ENCODE peak calls at places on chromosomes 4 and X, in ten cellular contexts. One of them, this sample, is unnamed. For H3K36me3, the result is how much of the 10 kb centered on the place peaks cover.

GRCh38 chr4:84573738-84574720 is 8.9 kb upstream of the CDS1 start:
- DNase-seq in H7: no peak
- DNase-seq in left ventricle myocardium inferior: no peak
- DNase-seq in bronchial epithelial cell: peak
- DNase-seq in Peyer's patch: no peak
- DNase-seq in SK-N-SH: no peak
- DNase-seq in tibial artery: no peak
- DNase-seq in thyroid gland: no peak
- DNase-seq in Karpas-422: no peak
- DNase-seq in SJCRH30: no peak
- DNase-seq in this sample: no peak

GRCh38 chr4:73872331-73873108 is 3.3 kb downstream of the CXCL1 start:
- DNase-seq in bronchial epithelial cell: peak
- DNase-seq in SJCRH30: no peak
- DNase-seq in Peyer's patch: no peak
- DNase-seq in tibial artery: no peak
- DNase-seq in Karpas-422: no peak
- DNase-seq in SK-N-SH: no peak
- DNase-seq in H7: no peak
- DNase-seq in left ventricle myocardium inferior: no peak
- DNase-seq in thyroid gland: no peak
- DNase-seq in this sample: no peak

GRCh38 chrX:68647156-68647957 is at the start of gene STARD8:
- DNase-seq in SJCRH30: peak
- DNase-seq in Peyer's patch: no peak
- DNase-seq in Karpas-422: no peak
- DNase-seq in bronchial epithelial cell: no peak
- DNase-seq in tibial artery: no peak
- DNase-seq in H7: peak
- DNase-seq in left ventricle myocardium inferior: peak
- DNase-seq in SK-N-SH: peak
- DNase-seq in thyroid gland: peak
- DNase-seq in this sample: peak

GRCh38 chrX:7145454-7145853 is 2.1 kb upstream of the STS start:
- DNase-seq in left ventricle myocardium inferior: no peak
- DNase-seq in SJCRH30: no peak
- DNase-seq in H7: no peak
- DNase-seq in Peyer's patch: no peak
- DNase-seq in Karpas-422: no peak
- DNase-seq in SK-N-SH: no peak
- DNase-seq in thyroid gland: no peak
- DNase-seq in tibial artery: no peak
- DNase-seq in bronchial epithelial cell: peak
- DNase-seq in this sample: no peak

GRCh38 chr4:26525136-26525535 is 34.9 kb upstream of the CCKAR start:
- DNase-seq in Karpas-422: no peak
- DNase-seq in bronchial epithelial cell: peak
- DNase-seq in left ventricle myocardium inferior: no peak
- DNase-seq in SK-N-SH: no peak
- DNase-seq in tibial artery: no peak
- DNase-seq in H7: no peak
- DNase-seq in thyroid gland: no peak
- DNase-seq in SJCRH30: no peak
- DNase-seq in Peyer's patch: no peak
- DNase-seq in this sample: no peak

GRCh38 chrX:123088331-123088730 is 95.7 kb upstream of the GRIA3 start:
- DNase-seq in H7: no peak
- DNase-seq in Karpas-422: no peak
- DNase-seq in Peyer's patch: no peak
- DNase-seq in SK-N-SH: no peak
- DNase-seq in tibial artery: no peak
- DNase-seq in bronchial epithelial cell: peak
- DNase-seq in thyroid gland: no peak
- DNase-seq in left ventricle myocardium inferior: no peak
- DNase-seq in SJCRH30: no peak
- DNase-seq in this sample: no peak

GRCh38 chrX:107978707-107979307 is 3.4 kb downstream of the TEX13B start:
- DNase-seq in SK-N-SH: peak
- DNase-seq in Karpas-422: peak
- DNase-seq in left ventricle myocardium inferior: no peak
- DNase-seq in bronchial epithelial cell: peak
- DNase-seq in thyroid gland: peak
- DNase-seq in SJCRH30: peak
- DNase-seq in tibial artery: no peak
- DNase-seq in Peyer's patch: no peak
- DNase-seq in H7: peak
- DNase-seq in this sample: no peak

GRCh38 chr4:6902318-6903042 is 7.1 kb upstream of the TBC1D14 start:
- DNase-seq in Peyer's patch: peak
- DNase-seq in tibial artery: no peak
- DNase-seq in Karpas-422: no peak
- DNase-seq in thyroid gland: peak
- DNase-seq in SK-N-SH: no peak
- DNase-seq in SJCRH30: no peak
- DNase-seq in left ventricle myocardium inferior: no peak
- DNase-seq in bronchial epithelial cell: no peak
- DNase-seq in H7: peak
- DNase-seq in this sample: no peak

GRCh38 chr4:152321923-152322322 is 214.0 kb downstream of the FBXW7 start:
- DNase-seq in bronchial epithelial cell: no peak
- DNase-seq in Karpas-422: no peak
- DNase-seq in H7: no peak
- DNase-seq in Peyer's patch: no peak
- DNase-seq in left ventricle myocardium inferior: no peak
- DNase-seq in thyroid gland: no peak
- DNase-seq in SK-N-SH: no peak
- DNase-seq in SJCRH30: no peak
- DNase-seq in tibial artery: no peak
- DNase-seq in this sample: no peak

GRCh38 chr4:152328595-152328994 is 207.3 kb downstream of the FBXW7 start:
- DNase-seq in SK-N-SH: no peak
- DNase-seq in left ventricle myocardium inferior: no peak
- DNase-seq in Peyer's patch: no peak
- DNase-seq in SJCRH30: no peak
- DNase-seq in Karpas-422: no peak
- DNase-seq in bronchial epithelial cell: peak
- DNase-seq in thyroid gland: no peak
- DNase-seq in H7: no peak
- DNase-seq in tibial artery: no peak
- DNase-seq in this sample: no peak

GRCh38 chr4:152325831-152326230 is 210.1 kb downstream of the FBXW7 start:
- DNase-seq in left ventricle myocardium inferior: no peak
- DNase-seq in SJCRH30: no peak
- DNase-seq in Karpas-422: no peak
- DNase-seq in H7: no peak
- DNase-seq in SK-N-SH: no peak
- DNase-seq in Peyer's patch: no peak
- DNase-seq in thyroid gland: no peak
- DNase-seq in bronchial epithelial cell: peak
- DNase-seq in tibial artery: no peak
- DNase-seq in this sample: no peak

GRCh38 chr4:152323221-152323620 is 212.7 kb downstream of the FBXW7 start:
- DNase-seq in tibial artery: no peak
- DNase-seq in Peyer's patch: no peak
- DNase-seq in H7: no peak
- DNase-seq in SJCRH30: no peak
- DNase-seq in SK-N-SH: no peak
- DNase-seq in bronchial epithelial cell: no peak
- DNase-seq in left ventricle myocardium inferior: no peak
- DNase-seq in thyroid gland: no peak
- DNase-seq in Karpas-422: no peak
- DNase-seq in this sample: no peak

DNA sequence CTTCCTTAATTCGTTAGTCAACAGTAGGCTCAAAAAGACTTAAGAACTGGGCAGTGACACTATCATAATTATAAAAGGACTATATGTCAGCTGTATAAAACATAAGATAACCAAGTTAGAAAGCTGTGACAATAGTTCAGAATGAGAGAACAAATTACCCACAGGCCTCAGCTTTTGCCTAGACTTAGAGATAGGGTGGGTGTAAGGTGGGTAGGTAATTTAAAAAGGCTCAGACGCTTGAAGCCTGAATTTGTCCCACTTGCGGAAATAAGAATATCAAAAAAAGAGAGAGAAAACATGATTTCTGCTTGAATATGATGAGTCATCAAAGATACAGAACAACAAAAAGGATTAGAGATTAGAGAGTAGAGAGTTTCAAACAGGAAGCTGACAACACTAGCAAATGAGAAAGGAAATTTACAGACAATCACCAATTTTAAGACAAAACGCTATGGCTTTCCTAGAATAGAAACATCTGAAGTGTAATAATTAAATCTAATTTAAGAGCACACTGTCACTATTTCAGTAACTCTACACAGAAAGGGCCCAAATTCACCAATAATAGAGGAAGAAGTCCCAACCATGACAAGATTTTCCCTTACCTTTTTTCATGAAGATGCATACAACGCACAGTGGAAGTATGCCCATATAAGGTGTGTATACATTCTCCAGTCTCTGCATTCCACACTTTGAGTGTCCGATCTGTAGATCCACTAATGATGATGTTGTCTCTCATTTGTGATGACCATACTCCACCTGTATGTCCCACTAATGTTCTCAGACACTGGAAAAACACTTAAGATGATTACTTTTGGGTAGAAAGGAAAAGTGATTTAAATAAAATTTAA is 208.1 kb downstream of the FBXW7 start:
- DNase-seq in left ventricle myocardium inferior: no peak
- DNase-seq in Peyer's patch: no peak
- DNase-seq in bronchial epithelial cell: no peak
- DNase-seq in H7: no peak
- DNase-seq in tibial artery: no peak
- DNase-seq in SJCRH30: no peak
- DNase-seq in thyroid gland: no peak
- DNase-seq in SK-N-SH: no peak
- DNase-seq in Karpas-422: no peak
- DNase-seq in this sample: no peak
- H3K36me3 ChIP-seq in left ventricle myocardium inferior: half or more
- H3K36me3 ChIP-seq in Peyer's patch: under half
- H3K36me3 ChIP-seq in bronchial epithelial cell: under half
- H3K36me3 ChIP-seq in H7: under half
- H3K36me3 ChIP-seq in tibial artery: under half
- H3K36me3 ChIP-seq in SJCRH30: under half
- H3K36me3 ChIP-seq in thyroid gland: under half
- H3K36me3 ChIP-seq in SK-N-SH: half or more
- H3K36me3 ChIP-seq in Karpas-422: under half
- H3K36me3 ChIP-seq in this sample: half or more

DNA sequence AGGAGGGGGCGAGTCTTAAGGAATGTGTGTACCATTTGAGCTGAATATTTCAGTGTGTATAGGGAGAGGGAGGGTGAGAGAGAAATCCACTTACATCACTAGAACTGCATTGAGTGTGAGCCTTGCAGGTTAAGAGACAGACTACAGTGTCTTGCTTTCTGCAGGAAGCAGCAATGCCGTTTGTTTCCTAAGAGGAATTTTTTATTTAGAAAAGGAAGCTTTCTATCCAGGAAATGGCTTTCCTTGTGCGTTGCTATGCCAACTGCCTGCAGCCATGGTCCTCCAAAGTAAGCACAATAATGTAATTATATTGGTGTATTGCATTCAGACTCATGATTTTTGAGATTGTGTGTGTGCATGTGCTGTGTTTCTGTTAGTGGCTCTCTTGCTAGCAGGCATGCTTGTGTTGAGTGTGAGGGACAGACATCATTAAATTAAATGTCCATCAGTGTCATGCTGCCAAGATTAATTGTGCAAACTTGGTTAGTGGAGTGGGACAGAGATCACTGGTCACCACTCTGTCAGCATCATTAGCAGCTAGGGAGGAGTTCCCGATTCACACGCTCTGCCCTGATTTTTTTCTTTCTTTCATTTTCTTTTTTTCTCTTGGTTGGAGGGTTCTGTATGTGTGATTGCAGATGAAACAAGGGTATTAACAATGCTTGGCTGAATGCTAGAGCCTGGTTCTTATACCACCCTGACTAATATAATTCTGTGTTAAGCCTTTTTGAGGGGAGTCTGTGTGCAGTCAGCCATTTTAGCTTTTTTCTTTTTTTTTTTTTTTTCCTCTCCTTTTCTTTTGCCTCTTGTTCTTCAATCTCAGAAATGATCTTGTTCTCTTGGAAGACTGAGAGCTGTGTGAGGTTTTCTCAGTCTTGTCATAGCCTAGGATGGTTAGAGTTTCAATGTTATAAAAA is 164.4 kb downstream of the RAPGEF2 start:
- DNase-seq in left ventricle myocardium inferior: no peak
- DNase-seq in tibial artery: no peak
- DNase-seq in thyroid gland: no peak
- DNase-seq in H7: no peak
- DNase-seq in bronchial epithelial cell: no peak
- DNase-seq in Peyer's patch: no peak
- DNase-seq in SK-N-SH: peak
- DNase-seq in SJCRH30: no peak
- DNase-seq in Karpas-422: no peak
- DNase-seq in this sample: no peak
- H3K4me3 ChIP-seq in left ventricle myocardium inferior: peak
- H3K4me3 ChIP-seq in tibial artery: peak
- H3K4me3 ChIP-seq in thyroid gland: no peak
- H3K4me3 ChIP-seq in H7: no peak
- H3K4me3 ChIP-seq in bronchial epithelial cell: no peak
- H3K4me3 ChIP-seq in Peyer's patch: no peak
- H3K4me3 ChIP-seq in SK-N-SH: peak
- H3K4me3 ChIP-seq in SJCRH30: no peak
- H3K4me3 ChIP-seq in Karpas-422: no peak
- H3K4me3 ChIP-seq in this sample: peak

GRCh38 chrX:48917139-48917980 is 1.5 kb downstream of the PIM2 start:
- DNase-seq in thyroid gland: peak
- DNase-seq in bronchial epithelial cell: peak
- DNase-seq in Karpas-422: peak
- DNase-seq in SK-N-SH: peak
- DNase-seq in left ventricle myocardium inferior: peak
- DNase-seq in tibial artery: peak
- DNase-seq in H7: peak
- DNase-seq in SJCRH30: peak
- DNase-seq in Peyer's patch: peak
- DNase-seq in this sample: peak

GRCh38 chrX:48919360-48919821 is 567 bp upstream of the PIM2 start:
- DNase-seq in Peyer's patch: no peak
- DNase-seq in bronchial epithelial cell: no peak
- DNase-seq in tibial artery: no peak
- DNase-seq in SJCRH30: no peak
- DNase-seq in H7: peak
- DNase-seq in SK-N-SH: peak
- DNase-seq in thyroid gland: no peak
- DNase-seq in left ventricle myocardium inferior: no peak
- DNase-seq in Karpas-422: no peak
- DNase-seq in this sample: no peak

GRCh38 chrX:48919947-48920712 is 1.3 kb upstream of the PIM2 start:
- DNase-seq in Karpas-422: no peak
- DNase-seq in SJCRH30: no peak
- DNase-seq in thyroid gland: no peak
- DNase-seq in left ventricle myocardium inferior: no peak
- DNase-seq in H7: no peak
- DNase-seq in tibial artery: no peak
- DNase-seq in SK-N-SH: no peak
- DNase-seq in Peyer's patch: no peak
- DNase-seq in bronchial epithelial cell: no peak
- DNase-seq in this sample: no peak

GRCh38 chrX:48918303-48918643 is 551 bp downstream of the PIM2 start:
- DNase-seq in H7: peak
- DNase-seq in SJCRH30: no peak
- DNase-seq in left ventricle myocardium inferior: no peak
- DNase-seq in bronchial epithelial cell: no peak
- DNase-seq in Karpas-422: no peak
- DNase-seq in Peyer's patch: no peak
- DNase-seq in tibial artery: no peak
- DNase-seq in thyroid gland: no peak
- DNase-seq in SK-N-SH: no peak
- DNase-seq in this sample: no peak

GRCh38 chrX:48918644-48919340 is at the start of gene PIM2:
- DNase-seq in Karpas-422: peak
- DNase-seq in bronchial epithelial cell: peak
- DNase-seq in H7: peak
- DNase-seq in SK-N-SH: peak
- DNase-seq in Peyer's patch: peak
- DNase-seq in thyroid gland: peak
- DNase-seq in left ventricle myocardium inferior: peak
- DNase-seq in SJCRH30: peak
- DNase-seq in tibial artery: peak
- DNase-seq in this sample: peak
- H3K36me3 ChIP-seq in Karpas-422: under half
- H3K36me3 ChIP-seq in bronchial epithelial cell: under half
- H3K36me3 ChIP-seq in H7: under half
- H3K36me3 ChIP-seq in SK-N-SH: under half
- H3K36me3 ChIP-seq in Peyer's patch: under half
- H3K36me3 ChIP-seq in thyroid gland: under half
- H3K36me3 ChIP-seq in left ventricle myocardium inferior: under half
- H3K36me3 ChIP-seq in SJCRH30: under half
- H3K36me3 ChIP-seq in tibial artery: under half
- H3K36me3 ChIP-seq in this sample: under half

GRCh38 chr4:61214680-61215079 is 14.6 kb downstream of the ADGRL3 start:
- DNase-seq in bronchial epithelial cell: no peak
- DNase-seq in SK-N-SH: no peak
- DNase-seq in Karpas-422: no peak
- DNase-seq in thyroid gland: no peak
- DNase-seq in tibial artery: no peak
- DNase-seq in Peyer's patch: no peak
- DNase-seq in H7: no peak
- DNase-seq in left ventricle myocardium inferior: no peak
- DNase-seq in SJCRH30: no peak
- DNase-seq in this sample: no peak
- H3K4me3 ChIP-seq in bronchial epithelial cell: no peak
- H3K4me3 ChIP-seq in SK-N-SH: no peak
- H3K4me3 ChIP-seq in Karpas-422: no peak
- H3K4me3 ChIP-seq in thyroid gland: no peak
- H3K4me3 ChIP-seq in tibial artery: no peak
- H3K4me3 ChIP-seq in Peyer's patch: no peak
- H3K4me3 ChIP-seq in H7: no peak
- H3K4me3 ChIP-seq in left ventricle myocardium inferior: no peak
- H3K4me3 ChIP-seq in SJCRH30: no peak
- H3K4me3 ChIP-seq in this sample: no peak

This sample was measured in lower lobe of right lung.